ENCODE peak calls at places on chromosomes 7 and 10, in five cellular contexts. A is HFFc6, J is MCF 10A, U is kidney, T is RWPE1. D is an unnamed sample.

GRCh38 chr7:158078161-158078910 is 509.3 kb downstream of the PTPRN2 start:
- DNase-seq in A (no peak), J (no peak), U (no peak), T (no peak), D (no peak)

GRCh38 chr10:23918090-23918704 is 290.7 kb upstream of the KIAA1217 start:
- DNase-seq in U (no peak), J (no peak), T (no peak), A (no peak), D (no peak)

GRCh38 chr7:158301221-158301620 is 286.4 kb downstream of the PTPRN2 start:
- DNase-seq in A (no peak), T (no peak), J (no peak), U (no peak), D (no peak)

GRCh38 chr7:79009647-79010046 is 443.8 kb downstream of the MAGI2 start:
- DNase-seq in U (no peak), T (no peak), A (peak; percentile 6), J (no peak), D (no peak)

GRCh38 chr7:15998617-15999016 is 312.1 kb upstream of the MEOX2 start:
- DNase-seq in U (no peak), A (no peak), T (no peak), J (no peak), D (no peak)

GRCh38 chr10:131250454-131251145 is 60.9 kb downstream of the TCERG1L start:
- DNase-seq in A (no peak), T (no peak), U (no peak), J (no peak), D (no peak)

GRCh38 chr10:100987685-100988049 is 324 bp downstream of the TWNK start:
- DNase-seq in A (no peak), U (no peak), J (no peak), T (no peak), D (no peak)

GRCh38 chr10:132104471-132105301 is 38.9 kb downstream of the JAKMIP3 start:
- DNase-seq in U (peak; percentile 64), A (no peak), J (no peak), T (no peak), D (no peak)

GRCh38 chr7:44259547-44260457 is 59.0 kb downstream of the YKT6 start:
- DNase-seq in U (peak; percentile 91), J (peak; percentile 94), T (peak; percentile 63), A (peak; percentile 95), D (peak; percentile 88)

GRCh38 chr10:119315128-119316001 is 108.0 kb downstream of the GRK5 start:
- DNase-seq in T (peak; percentile 92), U (peak; percentile 42), J (peak; percentile 92), A (peak; percentile 90), D (peak; percentile 83)

GRCh38 chr7:36165059-36165458 is 12.0 kb downstream of the EEPD1 start:
- DNase-seq in T (no peak), A (no peak), U (no peak), J (no peak), D (no peak)

GRCh38 chr7:128453836-128454804 is 1.6 kb upstream of the HILPDA start:
- DNase-seq in A (no peak), T (no peak), J (no peak), U (peak; percentile 94), D (peak; percentile 93)

GRCh38 chr10:118246340-118247247 is 95.5 kb downstream of the FAM204A start:
- DNase-seq in A (no peak), T (peak; percentile 36), U (no peak), J (no peak), D (no peak)

GRCh38 chr10:92395271-92395670 is 104.3 kb downstream of the MARCHF5 start:
- DNase-seq in J (no peak), T (no peak), U (no peak), A (no peak), D (no peak)

GRCh38 chr7:37251222-37251621 is 197.4 kb downstream of the ELMO1 start:
- DNase-seq in T (no peak), U (no peak), J (no peak), A (no peak), D (no peak)

GRCh38 chr7:112167144-112167543 is 39.1 kb downstream of the DOCK4 start:
- DNase-seq in T (no peak), J (no peak), A (no peak), U (no peak), D (no peak)

GRCh38 chr7:2224934-2225333 is 7.8 kb downstream of the MAD1L1 start:
- DNase-seq in U (no peak), T (peak; percentile 79), A (no peak), J (peak; percentile 57), D (no peak)

GRCh38 chr10:5413012-5413938 is 918 bp downstream of the NET1 start:
- DNase-seq in U (no peak), T (peak; percentile 58), J (peak; percentile 71), A (peak; percentile 41), D (no peak)

GRCh38 chr10:23499317-23499716 is 60.4 kb downstream of the OTUD1 start:
- DNase-seq in U (no peak), A (no peak), T (no peak), J (no peak), D (no peak)

GRCh38 chr10:114402233-114402632 is 2.1 kb downstream of the AFAP1L2 start:
- DNase-seq in T (no peak), U (no peak), J (no peak), A (no peak), D (no peak)

GRCh38 chr7:151339651-151340377 is 1.8 kb upstream of the NUB1 start:
- DNase-seq in A (no peak), J (no peak), T (no peak), U (no peak), D (no peak)

GRCh38 chr10:101067356-101068083 is 5.7 kb downstream of the KAZALD1 start:
- DNase-seq in A (peak; percentile 77), J (peak; percentile 87), T (peak; percentile 74), U (peak; percentile 84), D (peak; percentile 76)

GRCh38 chr10:104028146-104028545 is 57.5 kb downstream of the COL17A1 start:
- DNase-seq in A (peak; percentile 3), J (peak; percentile 20), U (no peak), T (peak; percentile 60), D (no peak)

GRCh38 chr7:142194201-142194600 is 63.7 kb downstream of the PRSS58 start:
- DNase-seq in T (no peak), J (no peak), A (no peak), U (no peak), D (no peak)

GRCh38 chr10:86348321-86349210 is 18.0 kb downstream of the GRID1 start:
- DNase-seq in A (no peak), J (no peak), U (peak; percentile 57), T (no peak), D (no peak)

GRCh38 chr7:42409296-42409695 is 172.3 kb upstream of the GLI3 start:
- DNase-seq in U (no peak), T (no peak), J (no peak), A (no peak), D (no peak)

GRCh38 chr7:88396295-88396947 is 89.7 kb upstream of the STEAP4 start:
- DNase-seq in T (no peak), U (no peak), A (no peak), J (no peak), D (no peak)
- TF ChIP-seq CTCF in T (no peak), U (no peak), A (no peak), J (no peak), D (no peak)

DNA sequence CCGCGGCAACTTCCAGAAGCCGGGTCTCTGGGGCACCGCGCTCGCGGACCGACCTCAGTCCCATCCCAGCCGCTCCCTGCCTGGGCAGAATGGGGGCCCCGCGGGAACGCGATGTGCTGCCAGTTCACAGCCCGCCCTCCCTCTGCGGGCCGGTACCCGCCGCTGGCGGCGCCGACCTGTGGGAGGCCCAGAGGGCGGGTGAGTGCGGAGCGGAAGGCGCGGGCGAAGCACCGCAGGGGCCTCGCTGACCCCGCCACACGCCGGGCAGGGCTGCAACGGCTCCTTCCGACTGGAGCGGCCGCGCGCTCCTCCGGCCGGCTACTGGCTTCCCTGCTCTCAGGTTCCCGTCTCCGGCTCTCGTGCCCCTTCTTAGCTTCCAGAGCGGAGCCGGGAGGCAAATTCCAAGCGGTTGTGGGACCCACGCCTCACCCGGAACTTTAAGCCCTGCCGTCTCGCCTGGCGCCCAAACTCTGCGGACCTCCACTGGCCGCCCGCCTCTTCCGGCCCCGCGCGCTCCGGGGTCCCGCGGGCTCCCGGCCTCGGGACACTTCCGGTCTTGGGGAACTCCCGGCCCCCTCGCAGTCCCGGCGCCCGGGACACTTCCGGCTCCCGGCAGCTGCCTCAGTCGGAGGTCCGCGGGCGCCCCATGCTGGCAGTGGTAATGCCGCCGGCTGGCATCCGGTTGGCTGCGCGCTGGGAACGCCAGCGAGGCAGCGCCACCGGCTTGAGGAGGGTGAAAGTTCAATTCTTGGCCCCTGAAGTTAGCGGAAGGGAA is at the start of gene CYREN:
- DNase-seq in J (peak; percentile 95), U (peak; percentile 99), A (peak; percentile 91), T (peak; percentile 86), D (peak; percentile 98)
- TF ChIP-seq CTCF in J (peak; percentile 44), U (peak; percentile 75), A (peak; percentile 75), T (peak; percentile 92), D (peak; percentile 61)

GRCh38 chr10:78072504-78072903 is 38.8 kb downstream of the RPS24 start:
- DNase-seq in J (no peak), A (no peak), U (no peak), T (no peak), D (no peak)
- TF ChIP-seq CTCF in J (no peak), A (no peak), U (no peak), T (no peak), D (no peak)

GRCh38 chr10:15374156-15374555 is 3.1 kb upstream of the FAM171A1 start:
- DNase-seq in A (no peak), U (no peak), T (no peak), J (no peak), D (no peak)

GRCh38 chr10:15374561-15374960 is 3.5 kb upstream of the FAM171A1 start:
- DNase-seq in A (no peak), U (no peak), T (no peak), J (no peak), D (no peak)

GRCh38 chr10:15381420-15381819 is 10.3 kb upstream of the FAM171A1 start:
- DNase-seq in U (no peak), A (no peak), J (no peak), T (no peak), D (no peak)

GRCh38 chr10:15379043-15379442 is 8.0 kb upstream of the FAM171A1 start:
- DNase-seq in T (no peak), U (no peak), A (no peak), J (no peak), D (no peak)

DNA sequence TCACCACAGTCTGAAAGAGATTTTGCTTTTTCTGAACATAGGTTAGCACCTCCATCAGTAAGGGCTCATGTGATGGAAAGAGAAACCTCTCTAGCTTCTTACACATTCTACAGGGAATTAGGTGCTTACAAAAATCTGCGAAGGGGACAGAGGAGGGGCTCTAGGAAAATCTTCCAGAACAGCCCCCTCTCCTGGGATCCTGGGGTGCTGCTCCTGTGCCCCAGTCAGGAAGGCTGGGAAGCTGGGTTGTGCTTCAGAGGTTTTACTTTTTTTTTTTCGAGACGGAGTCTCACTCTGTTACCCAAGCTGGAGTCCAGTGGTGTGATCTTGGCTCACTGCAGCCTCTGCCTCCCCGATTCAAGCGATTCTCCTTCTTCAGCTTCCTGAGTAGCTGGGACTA is 7.5 kb upstream of the FAM171A1 start:
- DNase-seq in U (no peak), A (no peak), T (no peak), J (no peak), D (no peak)
- TF ChIP-seq CTCF in U (no peak), A (peak; percentile 42), T (no peak), J (no peak), D (no peak)